ENCODE peak calls at places on chromosomes 4 and X, in nine cellular contexts. I, C, E, M, L, G, B, W and D are unnamed samples.

GRCh38 chrX:70092247-70092646 is 30.0 kb downstream of the OTUD6A start:
- DNase-seq in L (no peak), M (no peak), G (no peak), I (no peak), E (no peak), C (no peak), B (no peak), W (no peak), D (no peak)

GRCh38 chr4:86831262-86832090 is 17.7 kb downstream of the SLC10A6 start:
- DNase-seq in I (no peak), E (no peak), G (peak; percentile 87), W (no peak), B (peak; percentile 12), M (peak; percentile 85), L (no peak), C (no peak), D (no peak)

GRCh38 chr4:105600256-105600655 is 47.8 kb downstream of the ARHGEF38 start:
- DNase-seq in L (no peak), B (no peak), G (no peak), M (no peak), C (no peak), W (no peak), I (no peak), E (no peak), D (no peak)

GRCh38 chr4:7192252-7193039 is at the start of gene SORCS2:
- DNase-seq in E (peak; percentile 37), I (peak; percentile 60), L (peak; percentile 91), M (peak; percentile 91), W (peak; percentile 11), C (peak; percentile 36), B (no peak), G (peak; percentile 68), D (no peak)

GRCh38 chr4:4677825-4678522 is 136.1 kb upstream of the STX18 start:
- DNase-seq in G (peak; percentile 29), L (no peak), B (no peak), E (no peak), W (no peak), I (no peak), M (peak; percentile 46), C (no peak), D (no peak)

GRCh38 chrX:25034889-25035288 is 19.1 kb upstream of the ARX start:
- DNase-seq in W (no peak), I (no peak), M (peak; percentile 20), G (peak; percentile 30), B (peak; percentile 1), L (no peak), E (no peak), C (no peak), D (no peak)

GRCh38 chr4:127251423-127251822 is 381.3 kb upstream of the INTU start:
- DNase-seq in M (peak; percentile 7), E (no peak), G (no peak), C (no peak), L (no peak), W (no peak), B (no peak), I (no peak), D (no peak)

GRCh38 chr4:129929052-129929451 is 833.1 kb downstream of the C4orf33 start:
- DNase-seq in E (no peak), W (no peak), G (peak; percentile 13), L (no peak), C (no peak), M (peak; percentile 3), B (peak; percentile 26), I (no peak), D (no peak)

GRCh38 chr4:145982791-145983190 is 44.2 kb upstream of the ZNF827 start:
- DNase-seq in M (no peak), E (no peak), B (no peak), G (no peak), W (no peak), I (no peak), C (no peak), L (no peak), D (no peak)

GRCh38 chr4:133154725-133155124 is 5.6 kb downstream of the PCDH10 start:
- DNase-seq in W (no peak), M (peak; percentile 74), C (no peak), I (no peak), G (peak; percentile 32), E (no peak), L (peak; percentile 28), B (peak; percentile 20), D (no peak)